ENCODE peak calls at places on chromosomes 16 and 17, in seven cellular contexts. U is lower lobe of right lung; B is stimulated activated CD8-positive, alpha-beta memory T cell treated with anti-CD3 and anti-CD28 coated beads, Interleukin-7, amount 100 ng/mL, for 1 hour; R is NCI-H1417; K is H9; V is HS-5; E is activated T-helper 1 cell treated with Interleukin-2 at 50 U/mL for 16 hours. L is an unnamed sample.

GRCh38 chr17:59010026-59010425 is 96.7 kb downstream of the TRIM37 start:
- DNase-seq in U (no peak), B (no peak), R (no peak), K (no peak), V (no peak), E (no peak), L (no peak)

GRCh38 chr17:5000237-5000639 is 2.5 kb downstream of the KIF1C start:
- DNase-seq in U (peak), B (no peak), R (no peak), K (no peak), V (no peak), E (no peak), L (no peak)

GRCh38 chr17:64063766-64064224 is 43.4 kb upstream of the ICAM2 start:
- DNase-seq in U (peak), B (no peak), R (peak), K (peak), V (no peak), E (peak), L (peak)

GRCh38 chr16:31130899-31131298 is 4.6 kb downstream of the PRSS8 start:
- DNase-seq in U (peak), B (no peak), R (no peak), K (peak), V (no peak), E (no peak), L (no peak)

GRCh38 chr17:67027031-67027628 is 17.2 kb upstream of the CACNG1 start:
- DNase-seq in U (no peak), B (no peak), R (no peak), K (no peak), V (no peak), E (no peak), L (no peak)

GRCh38 chr17:81885454-81885853 is 5.9 kb downstream of the ALYREF start:
- DNase-seq in U (no peak), B (no peak), R (no peak), K (no peak), V (no peak), E (no peak), L (no peak)

GRCh38 chr17:74987909-74988711 is 678 bp downstream of the CDR2L start:
- DNase-seq in U (peak), B (no peak), R (peak), K (peak), V (no peak), E (no peak), L (no peak)

GRCh38 chr16:86517033-86517432 is 6.7 kb downstream of the FOXF1 start:
- DNase-seq in U (no peak), B (no peak), R (no peak), K (no peak), V (no peak), E (no peak), L (no peak)

GRCh38 chr17:79944821-79945391 is 90.8 kb downstream of the TBC1D16 start:
- DNase-seq in U (peak), B (no peak), R (no peak), K (peak), V (no peak), E (no peak), L (no peak)

GRCh38 chr17:3687949-3688614 is 7.9 kb downstream of the P2RX5 start:
- DNase-seq in U (no peak), B (no peak), R (no peak), K (no peak), V (no peak), E (no peak), L (no peak)

GRCh38 chr16:9099131-9099625 is 7.7 kb downstream of the HAPSTR1 start:
- DNase-seq in U (peak), B (no peak), R (no peak), K (no peak), V (no peak), E (no peak), L (no peak)

GRCh38 chr16:57389087-57389468 is 15.5 kb upstream of the CCL17 start:
- DNase-seq in U (no peak), B (no peak), R (no peak), K (no peak), V (no peak), E (no peak), L (no peak)

GRCh38 chr17:70344356-70345060 is 175.2 kb downstream of the KCNJ2 start:
- DNase-seq in U (no peak), B (no peak), R (no peak), K (no peak), V (no peak), E (no peak), L (no peak)

GRCh38 chr16:77993111-77993571 is 29.2 kb upstream of the CLEC3A start:
- DNase-seq in U (no peak), B (no peak), R (no peak), K (peak), V (no peak), E (no peak), L (no peak)

GRCh38 chr17:62797959-62798358 is 10.2 kb downstream of the MARCHF10 start:
- DNase-seq in U (no peak), B (no peak), R (no peak), K (no peak), V (no peak), E (no peak), L (no peak)

GRCh38 chr17:65785109-65785508 is 223.7 kb upstream of the AXIN2 start:
- DNase-seq in U (no peak), B (no peak), R (no peak), K (no peak), V (peak), E (no peak), L (no peak)

GRCh38 chr17:41404024-41404651 is 6.7 kb upstream of the KRT31 start:
- DNase-seq in U (no peak), B (no peak), R (peak), K (no peak), V (peak), E (peak), L (no peak)

GRCh38 chr17:21021208-21021803 is 21.5 kb downstream of the USP22 start:
- DNase-seq in U (no peak), B (no peak), R (no peak), K (no peak), V (no peak), E (no peak), L (no peak)

GRCh38 chr16:75497558-75497957 is 2.3 kb upstream of the CHST6 start:
- DNase-seq in U (no peak), B (no peak), R (no peak), K (no peak), V (no peak), E (no peak), L (no peak)

GRCh38 chr17:7084058-7084457 is 4.0 kb upstream of the CLEC10A start:
- DNase-seq in U (no peak), B (no peak), R (no peak), K (no peak), V (no peak), E (no peak), L (no peak)

L was measured in T follicular helper cell.